ENCODE peak calls at places on chromosome 18, in eight cellular contexts. One of them, this sample, is unnamed.

GRCh38 chr18:23752796-23753195 is 63.5 kb downstream of the LAMA3 start:
- DNase-seq in hepatocyte: peak; percentile 27
- DNase-seq in foreskin fibroblast: peak; percentile 34
- DNase-seq in progenitor cell of endocrine pancreas: no peak
- DNase-seq in RWPE2: no peak
- DNase-seq in endothelial cell of umbilical vein: no peak
- DNase-seq in cardiac fibroblast: no peak
- DNase-seq in epithelial cell of esophagus: no peak
- DNase-seq in this sample: no peak

GRCh38 chr18:8721716-8722115 is 16.4 kb downstream of the MTCL1 start:
- DNase-seq in hepatocyte: peak; percentile 46
- DNase-seq in foreskin fibroblast: peak; percentile 59
- DNase-seq in progenitor cell of endocrine pancreas: no peak
- DNase-seq in RWPE2: peak; percentile 73
- DNase-seq in endothelial cell of umbilical vein: no peak
- DNase-seq in cardiac fibroblast: peak; percentile 68
- DNase-seq in epithelial cell of esophagus: peak; percentile 80
- DNase-seq in this sample: no peak

GRCh38 chr18:50659091-50660003 is 99.5 kb downstream of the MAPK4 start:
- DNase-seq in hepatocyte: peak; percentile 74
- DNase-seq in foreskin fibroblast: no peak
- DNase-seq in progenitor cell of endocrine pancreas: no peak
- DNase-seq in RWPE2: no peak
- DNase-seq in endothelial cell of umbilical vein: no peak
- DNase-seq in cardiac fibroblast: peak; percentile 33
- DNase-seq in epithelial cell of esophagus: peak; percentile 64
- DNase-seq in this sample: no peak

GRCh38 chr18:41073372-41073954 is 881.6 kb upstream of the PIK3C3 start:
- DNase-seq in hepatocyte: no peak
- DNase-seq in foreskin fibroblast: peak; percentile 52
- DNase-seq in progenitor cell of endocrine pancreas: no peak
- DNase-seq in RWPE2: no peak
- DNase-seq in endothelial cell of umbilical vein: peak; percentile 36
- DNase-seq in cardiac fibroblast: peak; percentile 81
- DNase-seq in epithelial cell of esophagus: peak; percentile 24
- DNase-seq in this sample: no peak

GRCh38 chr18:32346667-32347066 is 124.0 kb downstream of the GAREM1 start:
- DNase-seq in hepatocyte: peak; percentile 19
- DNase-seq in foreskin fibroblast: peak; percentile 46
- DNase-seq in progenitor cell of endocrine pancreas: no peak
- DNase-seq in RWPE2: no peak
- DNase-seq in endothelial cell of umbilical vein: no peak
- DNase-seq in cardiac fibroblast: peak; percentile 36
- DNase-seq in epithelial cell of esophagus: no peak
- DNase-seq in this sample: no peak

GRCh38 chr18:10419420-10420103 is 34.9 kb upstream of the APCDD1 start:
- DNase-seq in hepatocyte: no peak
- DNase-seq in foreskin fibroblast: peak; percentile 65
- DNase-seq in progenitor cell of endocrine pancreas: no peak
- DNase-seq in RWPE2: no peak
- DNase-seq in endothelial cell of umbilical vein: no peak
- DNase-seq in cardiac fibroblast: peak; percentile 3
- DNase-seq in epithelial cell of esophagus: no peak
- DNase-seq in this sample: peak; percentile 53

GRCh38 chr18:51137051-51137729 is 60.3 kb downstream of the MEX3C start:
- DNase-seq in hepatocyte: no peak
- DNase-seq in foreskin fibroblast: no peak
- DNase-seq in progenitor cell of endocrine pancreas: no peak
- DNase-seq in RWPE2: no peak
- DNase-seq in endothelial cell of umbilical vein: no peak
- DNase-seq in cardiac fibroblast: no peak
- DNase-seq in epithelial cell of esophagus: no peak
- DNase-seq in this sample: peak; percentile 87

GRCh38 chr18:74708169-74708568 is 110.5 kb downstream of the ZNF407 start:
- DNase-seq in hepatocyte: no peak
- DNase-seq in foreskin fibroblast: no peak
- DNase-seq in progenitor cell of endocrine pancreas: no peak
- DNase-seq in RWPE2: no peak
- DNase-seq in endothelial cell of umbilical vein: no peak
- DNase-seq in cardiac fibroblast: no peak
- DNase-seq in epithelial cell of esophagus: no peak
- DNase-seq in this sample: no peak

GRCh38 chr18:35409921-35410320 is 32.8 kb upstream of the ZNF396 start:
- DNase-seq in hepatocyte: no peak
- DNase-seq in foreskin fibroblast: peak; percentile 17
- DNase-seq in progenitor cell of endocrine pancreas: no peak
- DNase-seq in RWPE2: no peak
- DNase-seq in endothelial cell of umbilical vein: no peak
- DNase-seq in cardiac fibroblast: peak; percentile 12
- DNase-seq in epithelial cell of esophagus: peak; percentile 60
- DNase-seq in this sample: no peak

GRCh38 chr18:3998698-3999333 is 456.3 kb downstream of the DLGAP1 start:
- DNase-seq in hepatocyte: peak; percentile 60
- DNase-seq in foreskin fibroblast: peak; percentile 60
- DNase-seq in progenitor cell of endocrine pancreas: no peak
- DNase-seq in RWPE2: no peak
- DNase-seq in endothelial cell of umbilical vein: peak; percentile 61
- DNase-seq in cardiac fibroblast: peak; percentile 83
- DNase-seq in epithelial cell of esophagus: peak; percentile 50
- DNase-seq in this sample: no peak

GRCh38 chr18:47795448-47795843 is 135.0 kb downstream of the SMAD2 start:
- DNase-seq in hepatocyte: no peak
- DNase-seq in foreskin fibroblast: no peak
- DNase-seq in progenitor cell of endocrine pancreas: no peak
- DNase-seq in RWPE2: no peak
- DNase-seq in endothelial cell of umbilical vein: peak; percentile 25
- DNase-seq in cardiac fibroblast: peak; percentile 18
- DNase-seq in epithelial cell of esophagus: no peak
- DNase-seq in this sample: peak; percentile 57

GRCh38 chr18:3273042-3273441 is 11.1 kb downstream of the MYL12B start:
- DNase-seq in hepatocyte: no peak
- DNase-seq in foreskin fibroblast: no peak
- DNase-seq in progenitor cell of endocrine pancreas: no peak
- DNase-seq in RWPE2: no peak
- DNase-seq in endothelial cell of umbilical vein: no peak
- DNase-seq in cardiac fibroblast: no peak
- DNase-seq in epithelial cell of esophagus: no peak
- DNase-seq in this sample: no peak

GRCh38 chr18:9854801-9855676 is 30.7 kb upstream of the TXNDC2 start:
- DNase-seq in hepatocyte: peak; percentile 23
- DNase-seq in foreskin fibroblast: no peak
- DNase-seq in progenitor cell of endocrine pancreas: no peak
- DNase-seq in RWPE2: no peak
- DNase-seq in endothelial cell of umbilical vein: no peak
- DNase-seq in cardiac fibroblast: peak; percentile 42
- DNase-seq in epithelial cell of esophagus: no peak
- DNase-seq in this sample: no peak

GRCh38 chr18:62399781-62400308 is 74.7 kb downstream of the TNFRSF11A start:
- DNase-seq in hepatocyte: peak; percentile 62
- DNase-seq in foreskin fibroblast: no peak
- DNase-seq in progenitor cell of endocrine pancreas: no peak
- DNase-seq in RWPE2: no peak
- DNase-seq in endothelial cell of umbilical vein: peak; percentile 46
- DNase-seq in cardiac fibroblast: peak; percentile 7
- DNase-seq in epithelial cell of esophagus: peak; percentile 27
- DNase-seq in this sample: no peak

GRCh38 chr18:30920356-30920755 is 122.2 kb downstream of the DSC3 start:
- DNase-seq in hepatocyte: no peak
- DNase-seq in foreskin fibroblast: no peak
- DNase-seq in progenitor cell of endocrine pancreas: no peak
- DNase-seq in RWPE2: no peak
- DNase-seq in endothelial cell of umbilical vein: no peak
- DNase-seq in cardiac fibroblast: no peak
- DNase-seq in epithelial cell of esophagus: no peak
- DNase-seq in this sample: no peak

GRCh38 chr18:31990823-31991222 is 27.8 kb upstream of the RNF125 start:
- DNase-seq in hepatocyte: no peak
- DNase-seq in foreskin fibroblast: no peak
- DNase-seq in progenitor cell of endocrine pancreas: no peak
- DNase-seq in RWPE2: no peak
- DNase-seq in endothelial cell of umbilical vein: no peak
- DNase-seq in cardiac fibroblast: no peak
- DNase-seq in epithelial cell of esophagus: peak; percentile 21
- DNase-seq in this sample: no peak

GRCh38 chr18:62523631-62524442 is 1.0 kb downstream of the ZCCHC2 start:
- DNase-seq in hepatocyte: peak; percentile 73
- DNase-seq in foreskin fibroblast: peak; percentile 76
- DNase-seq in progenitor cell of endocrine pancreas: peak; percentile 42
- DNase-seq in RWPE2: peak; percentile 60
- DNase-seq in endothelial cell of umbilical vein: peak; percentile 53
- DNase-seq in cardiac fibroblast: peak; percentile 60
- DNase-seq in epithelial cell of esophagus: peak; percentile 66
- DNase-seq in this sample: no peak

GRCh38 chr18:75959150-75959549 is 531.6 kb upstream of the SMIM21 start:
- DNase-seq in hepatocyte: no peak
- DNase-seq in foreskin fibroblast: no peak
- DNase-seq in progenitor cell of endocrine pancreas: no peak
- DNase-seq in RWPE2: no peak
- DNase-seq in endothelial cell of umbilical vein: no peak
- DNase-seq in cardiac fibroblast: no peak
- DNase-seq in epithelial cell of esophagus: no peak
- DNase-seq in this sample: no peak

GRCh38 chr18:46424898-46425297 is 232.1 kb downstream of the LOXHD1 start:
- DNase-seq in hepatocyte: peak; percentile 27
- DNase-seq in foreskin fibroblast: no peak
- DNase-seq in progenitor cell of endocrine pancreas: no peak
- DNase-seq in RWPE2: no peak
- DNase-seq in endothelial cell of umbilical vein: no peak
- DNase-seq in cardiac fibroblast: no peak
- DNase-seq in epithelial cell of esophagus: peak; percentile 26
- DNase-seq in this sample: no peak
- TF ChIP-seq CTCF in hepatocyte: no peak
- TF ChIP-seq CTCF in foreskin fibroblast: no peak
- TF ChIP-seq CTCF in progenitor cell of endocrine pancreas: no peak
- TF ChIP-seq CTCF in RWPE2: no peak
- TF ChIP-seq CTCF in endothelial cell of umbilical vein: no peak
- TF ChIP-seq CTCF in cardiac fibroblast: no peak
- TF ChIP-seq CTCF in epithelial cell of esophagus: no peak
- TF ChIP-seq CTCF in this sample: no peak

DNA sequence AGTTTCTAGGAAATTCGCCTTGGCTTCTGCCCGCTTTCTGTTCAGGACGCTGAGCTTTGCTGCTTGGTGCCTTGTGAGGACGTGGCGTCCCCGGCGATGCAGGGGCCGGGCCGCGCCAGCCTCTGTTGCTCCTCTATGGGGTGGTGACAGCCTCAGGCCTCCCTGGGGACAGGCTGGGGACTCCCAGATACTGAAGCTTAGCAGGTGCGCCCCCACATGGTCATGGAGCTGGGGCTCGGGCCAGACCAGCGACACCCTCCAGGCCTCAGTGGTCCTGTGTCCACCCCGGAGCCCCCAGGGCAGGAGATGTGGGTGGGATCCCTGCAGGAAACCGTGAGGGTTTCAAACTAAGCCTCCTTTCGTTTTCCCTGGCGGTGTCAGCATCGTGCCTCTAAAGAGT is 29.2 kb downstream of the KCNG2 start:
- DNase-seq in hepatocyte: no peak
- DNase-seq in foreskin fibroblast: no peak
- DNase-seq in progenitor cell of endocrine pancreas: no peak
- DNase-seq in RWPE2: no peak
- DNase-seq in endothelial cell of umbilical vein: no peak
- DNase-seq in cardiac fibroblast: no peak
- DNase-seq in epithelial cell of esophagus: no peak
- DNase-seq in this sample: peak; percentile 83
- TF ChIP-seq CTCF in hepatocyte: no peak
- TF ChIP-seq CTCF in foreskin fibroblast: no peak
- TF ChIP-seq CTCF in progenitor cell of endocrine pancreas: no peak
- TF ChIP-seq CTCF in RWPE2: no peak
- TF ChIP-seq CTCF in endothelial cell of umbilical vein: no peak
- TF ChIP-seq CTCF in cardiac fibroblast: no peak
- TF ChIP-seq CTCF in epithelial cell of esophagus: no peak
- TF ChIP-seq CTCF in this sample: no peak

GRCh38 chr18:63617049-63617995 is 26.7 kb downstream of the SERPINB4 start:
- DNase-seq in hepatocyte: no peak
- DNase-seq in foreskin fibroblast: no peak
- DNase-seq in progenitor cell of endocrine pancreas: no peak
- DNase-seq in RWPE2: no peak
- DNase-seq in endothelial cell of umbilical vein: no peak
- DNase-seq in cardiac fibroblast: no peak
- DNase-seq in epithelial cell of esophagus: no peak
- DNase-seq in this sample: no peak

DNA sequence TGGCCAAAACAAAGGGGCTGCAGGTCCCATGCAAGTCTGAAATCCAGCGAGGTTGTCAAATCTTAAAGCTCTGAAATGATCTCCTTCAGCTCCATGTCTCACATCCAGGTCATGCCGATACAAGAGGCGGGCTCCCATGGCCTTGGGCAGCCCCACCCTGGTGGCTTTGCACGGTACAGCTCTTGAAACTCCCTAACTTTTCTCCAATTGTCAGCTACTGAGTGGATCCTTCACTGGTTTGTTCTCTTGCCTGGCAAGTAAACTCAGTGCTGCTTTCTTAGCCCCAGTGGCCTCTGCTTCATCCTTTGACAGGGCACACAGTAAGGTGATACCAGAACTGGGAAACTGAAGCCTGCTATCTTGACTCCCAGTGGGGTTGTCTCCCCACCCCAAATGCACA is 26.3 kb downstream of the SERPINB13 start:
- DNase-seq in hepatocyte: no peak
- DNase-seq in foreskin fibroblast: no peak
- DNase-seq in progenitor cell of endocrine pancreas: no peak
- DNase-seq in RWPE2: no peak
- DNase-seq in endothelial cell of umbilical vein: no peak
- DNase-seq in cardiac fibroblast: no peak
- DNase-seq in epithelial cell of esophagus: no peak
- DNase-seq in this sample: no peak
- TF ChIP-seq CTCF in hepatocyte: no peak
- TF ChIP-seq CTCF in foreskin fibroblast: no peak
- TF ChIP-seq CTCF in progenitor cell of endocrine pancreas: no peak
- TF ChIP-seq CTCF in RWPE2: no peak
- TF ChIP-seq CTCF in endothelial cell of umbilical vein: no peak
- TF ChIP-seq CTCF in cardiac fibroblast: no peak
- TF ChIP-seq CTCF in epithelial cell of esophagus: no peak
- TF ChIP-seq CTCF in this sample: no peak

GRCh38 chr18:45012286-45012685 is 331.6 kb downstream of the SETBP1 start:
- DNase-seq in hepatocyte: no peak
- DNase-seq in foreskin fibroblast: no peak
- DNase-seq in progenitor cell of endocrine pancreas: no peak
- DNase-seq in RWPE2: no peak
- DNase-seq in endothelial cell of umbilical vein: no peak
- DNase-seq in cardiac fibroblast: peak; percentile 15
- DNase-seq in epithelial cell of esophagus: no peak
- DNase-seq in this sample: no peak

GRCh38 chr18:45009766-45010165 is 329.1 kb downstream of the SETBP1 start:
- DNase-seq in hepatocyte: no peak
- DNase-seq in foreskin fibroblast: no peak
- DNase-seq in progenitor cell of endocrine pancreas: peak; percentile 14
- DNase-seq in RWPE2: no peak
- DNase-seq in endothelial cell of umbilical vein: no peak
- DNase-seq in cardiac fibroblast: no peak
- DNase-seq in epithelial cell of esophagus: no peak
- DNase-seq in this sample: no peak

GRCh38 chr18:45019469-45019868 is 338.8 kb downstream of the SETBP1 start:
- DNase-seq in hepatocyte: no peak
- DNase-seq in foreskin fibroblast: no peak
- DNase-seq in progenitor cell of endocrine pancreas: no peak
- DNase-seq in RWPE2: no peak
- DNase-seq in endothelial cell of umbilical vein: no peak
- DNase-seq in cardiac fibroblast: no peak
- DNase-seq in epithelial cell of esophagus: peak; percentile 83
- DNase-seq in this sample: no peak

GRCh38 chr18:45008694-45009372 is 328.1 kb downstream of the SETBP1 start:
- DNase-seq in hepatocyte: no peak
- DNase-seq in foreskin fibroblast: no peak
- DNase-seq in progenitor cell of endocrine pancreas: no peak
- DNase-seq in RWPE2: no peak
- DNase-seq in endothelial cell of umbilical vein: no peak
- DNase-seq in cardiac fibroblast: no peak
- DNase-seq in epithelial cell of esophagus: no peak
- DNase-seq in this sample: no peak

GRCh38 chr18:45014047-45014501 is 333.4 kb downstream of the SETBP1 start:
- DNase-seq in hepatocyte: peak; percentile 26
- DNase-seq in foreskin fibroblast: peak; percentile 94
- DNase-seq in progenitor cell of endocrine pancreas: no peak
- DNase-seq in RWPE2: no peak
- DNase-seq in endothelial cell of umbilical vein: peak; percentile 82
- DNase-seq in cardiac fibroblast: peak; percentile 88
- DNase-seq in epithelial cell of esophagus: peak; percentile 84
- DNase-seq in this sample: no peak
- TF ChIP-seq CTCF in hepatocyte: no peak
- TF ChIP-seq CTCF in foreskin fibroblast: peak; percentile 43
- TF ChIP-seq CTCF in progenitor cell of endocrine pancreas: peak; percentile 13
- TF ChIP-seq CTCF in RWPE2: no peak
- TF ChIP-seq CTCF in endothelial cell of umbilical vein: peak; percentile 26
- TF ChIP-seq CTCF in cardiac fibroblast: peak; percentile 63
- TF ChIP-seq CTCF in epithelial cell of esophagus: peak; percentile 48
- TF ChIP-seq CTCF in this sample: peak; percentile 54

This sample was measured in osteocyte.